ENCODE peak calls at places on chromosomes 2 and 18, in five cellular contexts. One of them, this sample, is unnamed.

GRCh38 chr2:18242716-18243115 is 317.7 kb downstream of the RDH14 start:
- DNase-seq in SK-N-DZ: no peak
- DNase-seq in EH: no peak
- DNase-seq in NCI-H1092 treated with DMSO at 0.1 percent for 48 hours: no peak
- DNase-seq in nephron progenitor cell: no peak
- DNase-seq in this sample: no peak

GRCh38 chr2:188426121-188426520 is 134.4 kb downstream of the GULP1 start:
- DNase-seq in EH: no peak
- DNase-seq in SK-N-DZ: no peak
- DNase-seq in nephron progenitor cell: no peak
- DNase-seq in NCI-H1092 treated with DMSO at 0.1 percent for 48 hours: no peak
- DNase-seq in this sample: no peak

GRCh38 chr2:64913357-64913869 is 75.8 kb upstream of the SLC1A4 start:
- DNase-seq in EH: peak
- DNase-seq in nephron progenitor cell: peak
- DNase-seq in NCI-H1092 treated with DMSO at 0.1 percent for 48 hours: peak
- DNase-seq in SK-N-DZ: peak
- DNase-seq in this sample: peak

GRCh38 chr2:115160523-115161521 is 718.4 kb downstream of the DPP10 start:
- DNase-seq in NCI-H1092 treated with DMSO at 0.1 percent for 48 hours: peak
- DNase-seq in EH: no peak
- DNase-seq in SK-N-DZ: peak
- DNase-seq in nephron progenitor cell: peak
- DNase-seq in this sample: peak

GRCh38 chr2:152743004-152743403 is 24.6 kb downstream of the ARL6IP6 start:
- DNase-seq in NCI-H1092 treated with DMSO at 0.1 percent for 48 hours: no peak
- DNase-seq in nephron progenitor cell: no peak
- DNase-seq in SK-N-DZ: no peak
- DNase-seq in EH: no peak
- DNase-seq in this sample: no peak

GRCh38 chr2:60358471-60358870 is 195.0 kb downstream of the BCL11A start:
- DNase-seq in nephron progenitor cell: no peak
- DNase-seq in EH: no peak
- DNase-seq in SK-N-DZ: no peak
- DNase-seq in NCI-H1092 treated with DMSO at 0.1 percent for 48 hours: no peak
- DNase-seq in this sample: peak

GRCh38 chr2:3605013-3605961 is 10.4 kb downstream of the COLEC11 start:
- DNase-seq in nephron progenitor cell: no peak
- DNase-seq in NCI-H1092 treated with DMSO at 0.1 percent for 48 hours: peak
- DNase-seq in SK-N-DZ: peak
- DNase-seq in EH: no peak
- DNase-seq in this sample: no peak

GRCh38 chr18:58314284-58314683 is 270.3 kb downstream of the NEDD4L start:
- DNase-seq in SK-N-DZ: no peak
- DNase-seq in NCI-H1092 treated with DMSO at 0.1 percent for 48 hours: no peak
- DNase-seq in nephron progenitor cell: no peak
- DNase-seq in EH: peak
- DNase-seq in this sample: no peak

GRCh38 chr2:33526132-33526531 is 49.7 kb downstream of the RASGRP3 start:
- DNase-seq in EH: peak
- DNase-seq in nephron progenitor cell: no peak
- DNase-seq in SK-N-DZ: no peak
- DNase-seq in NCI-H1092 treated with DMSO at 0.1 percent for 48 hours: no peak
- DNase-seq in this sample: no peak

GRCh38 chr2:132814651-132815050 is 144.6 kb upstream of the LYPD1 start:
- DNase-seq in SK-N-DZ: no peak
- DNase-seq in NCI-H1092 treated with DMSO at 0.1 percent for 48 hours: no peak
- DNase-seq in EH: no peak
- DNase-seq in nephron progenitor cell: no peak
- DNase-seq in this sample: no peak

GRCh38 chr2:53787255-53787910 is 539 bp downstream of the ERLEC1 start:
- DNase-seq in EH: peak
- DNase-seq in SK-N-DZ: peak
- DNase-seq in nephron progenitor cell: no peak
- DNase-seq in NCI-H1092 treated with DMSO at 0.1 percent for 48 hours: no peak
- DNase-seq in this sample: peak

GRCh38 chr2:157194097-157194688 is 63.3 kb upstream of the GALNT5 start:
- DNase-seq in NCI-H1092 treated with DMSO at 0.1 percent for 48 hours: peak
- DNase-seq in nephron progenitor cell: peak
- DNase-seq in SK-N-DZ: peak
- DNase-seq in EH: peak
- DNase-seq in this sample: no peak

GRCh38 chr18:74914052-74914591 is 294.8 kb downstream of the PTGR3 start:
- DNase-seq in SK-N-DZ: no peak
- DNase-seq in NCI-H1092 treated with DMSO at 0.1 percent for 48 hours: no peak
- DNase-seq in EH: no peak
- DNase-seq in nephron progenitor cell: no peak
- DNase-seq in this sample: peak

GRCh38 chr18:73959341-73959740 is 188.3 kb downstream of the FBXO15 start:
- DNase-seq in EH: no peak
- DNase-seq in nephron progenitor cell: no peak
- DNase-seq in NCI-H1092 treated with DMSO at 0.1 percent for 48 hours: no peak
- DNase-seq in SK-N-DZ: no peak
- DNase-seq in this sample: no peak

GRCh38 chr2:73218298-73218697 is 4.3 kb downstream of the SMYD5 start:
- DNase-seq in EH: peak
- DNase-seq in NCI-H1092 treated with DMSO at 0.1 percent for 48 hours: no peak
- DNase-seq in nephron progenitor cell: no peak
- DNase-seq in SK-N-DZ: no peak
- DNase-seq in this sample: no peak

GRCh38 chr2:38296381-38296780 is 80.7 kb downstream of the ATL2 start:
- DNase-seq in NCI-H1092 treated with DMSO at 0.1 percent for 48 hours: no peak
- DNase-seq in EH: no peak
- DNase-seq in nephron progenitor cell: no peak
- DNase-seq in SK-N-DZ: no peak
- DNase-seq in this sample: no peak

GRCh38 chr2:135124924-135125886 is 73.1 kb downstream of the RAB3GAP1 start:
- DNase-seq in NCI-H1092 treated with DMSO at 0.1 percent for 48 hours: no peak
- DNase-seq in EH: peak
- DNase-seq in SK-N-DZ: no peak
- DNase-seq in nephron progenitor cell: no peak
- DNase-seq in this sample: no peak

GRCh38 chr18:79625195-79625923 is 54.2 kb upstream of the CTDP1 start:
- DNase-seq in SK-N-DZ: no peak
- DNase-seq in nephron progenitor cell: no peak
- DNase-seq in EH: no peak
- DNase-seq in NCI-H1092 treated with DMSO at 0.1 percent for 48 hours: no peak
- DNase-seq in this sample: no peak

GRCh38 chr2:75277111-75277510 is 77.8 kb upstream of the TACR1 start:
- DNase-seq in EH: peak
- DNase-seq in SK-N-DZ: no peak
- DNase-seq in NCI-H1092 treated with DMSO at 0.1 percent for 48 hours: no peak
- DNase-seq in nephron progenitor cell: no peak
- DNase-seq in this sample: no peak

GRCh38 chr2:215313219-215313656 is 1.4 kb downstream of the ATIC start:
- DNase-seq in NCI-H1092 treated with DMSO at 0.1 percent for 48 hours: no peak
- DNase-seq in nephron progenitor cell: no peak
- DNase-seq in EH: no peak
- DNase-seq in SK-N-DZ: no peak
- DNase-seq in this sample: no peak

This sample was measured in endodermal cell.